ENCODE peak calls at places on chromosomes 3 and 15, in four cellular contexts. H is HCT116, Y is kidney, I is A549. A is an unnamed sample.

GRCh38 chr15:60844431-60845174 is 365.7 kb upstream of the ICE2 start:
- DNase-seq in I (no peak), Y (no peak), H (no peak), A (no peak)

GRCh38 chr3:62161306-62161705 is 212.0 kb downstream of the FEZF2 start:
- DNase-seq in Y (no peak), H (no peak), I (no peak), A (no peak)

GRCh38 chr3:183534249-183534648 is 21.3 kb downstream of the KLHL6 start:
- DNase-seq in H (no peak), Y (no peak), I (peak), A (no peak)

GRCh38 chr3:188635258-188636038 is 481.5 kb downstream of the LPP start:
- DNase-seq in H (no peak), I (no peak), Y (no peak), A (no peak)

GRCh38 chr3:110343945-110344344 is 727.7 kb upstream of the NECTIN3 start:
- DNase-seq in H (no peak), I (peak), Y (no peak), A (no peak)

GRCh38 chr3:192444096-192444790 is 283.1 kb downstream of the FGF12 start:
- DNase-seq in I (peak), H (peak), Y (peak), A (peak)

GRCh38 chr3:105458518-105459215 is 92.0 kb downstream of the ALCAM start:
- DNase-seq in I (no peak), H (no peak), Y (no peak), A (no peak)

GRCh38 chr3:119098620-119099222 is 47.2 kb upstream of the TEX55 start:
- DNase-seq in H (peak), I (peak), Y (no peak), A (peak)

GRCh38 chr3:182484682-182485081 is 308.6 kb upstream of the ATP11B start:
- DNase-seq in I (no peak), H (no peak), Y (no peak), A (no peak)

GRCh38 chr3:43525941-43526607 is 95.7 kb downstream of the ANO10 start:
- DNase-seq in I (no peak), Y (no peak), H (no peak), A (no peak)

GRCh38 chr15:85005744-85006143 is 24.1 kb downstream of the PDE8A start:
- DNase-seq in Y (no peak), H (no peak), I (no peak), A (no peak)

GRCh38 chr3:37693791-37694194 is 167.9 kb upstream of the CTDSPL start:
- DNase-seq in H (no peak), Y (no peak), I (no peak), A (no peak)

GRCh38 chr15:36996121-36996520 is 104.2 kb downstream of the MEIS2 start:
- DNase-seq in I (no peak), Y (no peak), H (no peak), A (no peak)
- TF ChIP-seq CTCF in I (no peak), Y (no peak), H (no peak), A (no peak)

DNA sequence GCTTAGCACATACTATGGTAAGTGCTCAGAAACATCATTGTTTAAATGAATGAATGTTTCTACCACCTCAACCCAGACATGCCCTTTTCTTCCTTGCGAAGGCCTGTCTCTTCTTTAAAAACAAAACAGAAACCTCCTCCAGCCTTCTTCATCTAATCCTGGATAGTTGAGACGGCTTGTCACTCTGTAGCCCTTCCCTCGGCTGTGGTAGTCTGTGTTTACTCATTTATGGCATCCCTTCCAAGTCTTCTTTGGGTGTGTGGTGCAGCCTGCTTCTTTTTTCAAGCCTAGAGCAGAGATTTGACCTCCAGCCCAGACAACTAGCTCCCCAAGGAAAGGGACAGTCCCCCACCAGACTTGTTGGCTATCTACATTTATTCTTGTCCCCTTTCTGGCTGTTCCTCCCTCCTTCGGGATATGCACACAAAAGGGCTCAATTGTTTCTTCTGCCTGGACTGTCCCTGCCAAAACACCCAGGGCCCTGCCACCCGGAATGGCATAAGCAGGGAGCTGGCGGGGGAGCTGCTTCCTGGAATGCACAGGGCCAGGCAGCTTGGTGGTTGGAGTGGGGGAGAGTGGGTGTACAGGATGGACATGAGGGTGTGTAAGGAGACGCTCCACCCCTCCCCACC is 67.8 kb downstream of the ITGA11 start:
- DNase-seq in I (no peak), Y (no peak), H (no peak), A (no peak)
- H3K27ac ChIP-seq in I (peak), Y (peak), H (no peak), A (no peak)

GRCh38 chr15:83747050-83747717 is 93.3 kb downstream of the ADAMTSL3 start:
- DNase-seq in H (peak), Y (no peak), I (peak), A (peak)
- TF ChIP-seq CTCF in H (peak), Y (peak), I (no peak), A (peak)

DNA sequence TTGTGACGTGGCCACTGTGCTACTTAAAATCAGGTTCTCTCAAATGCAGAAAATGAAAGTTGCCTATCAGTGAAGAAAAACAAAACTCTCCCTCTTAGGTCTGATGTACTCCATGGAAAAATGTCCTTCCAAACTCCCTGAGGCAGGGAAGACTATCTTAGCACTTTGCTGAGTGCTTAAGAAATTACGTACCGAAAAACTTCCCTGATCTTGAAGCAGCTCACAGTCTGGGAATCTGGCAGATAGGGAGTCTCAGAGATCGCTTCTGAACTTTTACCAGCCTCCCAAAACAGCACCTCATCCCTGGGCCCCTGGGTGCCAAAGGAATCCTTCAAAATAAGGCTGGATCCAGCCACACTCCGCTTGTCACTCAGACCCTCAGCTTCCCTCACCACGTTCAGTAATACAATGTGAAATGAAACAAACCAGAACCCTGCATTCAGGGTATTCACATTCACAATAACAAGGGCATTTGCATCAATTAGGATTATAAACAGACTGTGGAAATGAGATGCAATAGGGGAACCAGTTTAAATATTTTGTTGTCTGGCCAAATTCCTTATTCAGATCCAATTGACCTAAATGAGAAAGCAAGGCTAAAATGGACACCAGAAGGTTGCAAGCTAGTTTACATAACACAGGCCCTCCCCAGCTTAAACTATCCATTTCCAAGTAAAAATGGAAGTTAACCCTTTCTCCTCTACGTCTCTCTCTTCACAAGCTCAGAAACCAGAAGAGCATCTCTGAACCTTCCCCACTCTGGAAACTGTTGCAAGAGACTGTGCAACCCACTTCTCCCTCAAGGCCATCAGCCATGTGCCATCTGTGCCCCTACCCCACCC is 20.9 kb downstream of the OSBPL10 start:
- DNase-seq in Y (no peak), I (no peak), H (no peak), A (no peak)
- H3K27ac ChIP-seq in Y (peak), I (peak), H (no peak), A (peak)

GRCh38 chr3:33919312-33919711 is 120.9 kb downstream of the PDCD6IP start:
- DNase-seq in I (no peak), Y (no peak), H (no peak), A (no peak)

GRCh38 chr3:33919721-33920120 is 121.3 kb downstream of the PDCD6IP start:
- DNase-seq in I (no peak), Y (no peak), H (no peak), A (no peak)

GRCh38 chr3:33914731-33915389 is 116.4 kb downstream of the PDCD6IP start:
- DNase-seq in Y (no peak), I (no peak), H (no peak), A (no peak)

GRCh38 chr3:33918357-33918756 is 119.9 kb downstream of the PDCD6IP start:
- DNase-seq in Y (no peak), H (no peak), I (no peak), A (no peak)

GRCh38 chr3:33915796-33916589 is 117.6 kb downstream of the PDCD6IP start:
- DNase-seq in H (no peak), Y (no peak), I (peak), A (peak)
- TF ChIP-seq CTCF in H (no peak), Y (no peak), I (peak), A (no peak)

DNA sequence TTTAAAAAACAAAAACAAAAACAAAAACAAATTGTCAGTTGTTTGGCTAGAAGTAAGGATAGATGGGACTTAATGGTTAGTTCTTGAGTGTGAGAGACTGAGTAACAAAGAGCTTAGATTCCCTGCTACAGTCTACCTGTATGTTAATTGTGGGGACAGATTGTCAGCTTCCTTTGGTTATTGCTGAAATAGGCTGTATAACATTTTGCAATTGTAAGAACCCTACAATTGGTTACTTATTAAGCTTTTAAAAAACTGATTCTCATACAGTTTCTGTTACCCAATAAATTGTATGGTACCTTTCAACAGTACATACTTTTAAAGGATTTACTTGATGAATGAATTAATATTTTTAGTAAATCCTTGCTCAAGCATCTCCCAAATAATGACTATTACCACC is 35.3 kb downstream of the CLASP2 start:
- DNase-seq in H (no peak), Y (no peak), I (no peak), A (no peak)
- H3K27ac ChIP-seq in H (no peak), Y (no peak), I (no peak), A (no peak)

GRCh38 chr3:175146258-175146657 is 287.1 kb downstream of the NAALADL2 start:
- DNase-seq in Y (no peak), I (no peak), H (no peak), A (no peak)
- TF ChIP-seq CTCF in Y (no peak), I (no peak), H (peak), A (no peak)